ENCODE peak calls at places on chromosomes 16 and 17, in nine cellular contexts. G is activated CD8-positive, alpha-beta T cell treated with anti-CD3 and anti-CD28 coated beads for 36 hours; J is kidney epithelial cell; W is GM13976; C is activated CD4-positive, alpha-beta T cell treated with anti-CD3 and anti-CD28 coated beads, Interleukin-2, amount 50 U/mL, for 24 hours; Y is GM20000; Q is stimulated activated CD4-positive, alpha-beta T cell treated with anti-CD3 and anti-CD28 coated beads, Interleukin-1b, Interleukin-23, amount 100 ng/mL, for 1 hour; D is left ventricle myocardium inferior; A is substantia nigra. B is an unnamed sample.

GRCh38 chr17:69764137-69764536 is 310.9 kb upstream of the KCNJ16 start:
- DNase-seq in J (no peak), Y (no peak), Q (no peak), A (no peak), C (no peak), W (no peak), G (no peak), D (no peak), B (no peak)

GRCh38 chr17:79803997-79804855 is 7.3 kb upstream of the CBX8 start:
- DNase-seq in W (peak; percentile 80), Q (no peak), A (no peak), C (peak; percentile 81), G (peak; percentile 95), J (no peak), D (no peak), Y (peak; percentile 83), B (no peak)

GRCh38 chr17:45050680-45051059 is 762 bp downstream of the DCAKD start:
- DNase-seq in G (peak; percentile 70), Y (peak; percentile 63), J (no peak), Q (no peak), W (peak; percentile 52), D (no peak), C (peak; percentile 27), A (no peak), B (no peak)

GRCh38 chr17:804541-805435 is 22.6 kb downstream of the MRM3 start:
- DNase-seq in C (no peak), W (no peak), D (no peak), Y (no peak), G (no peak), J (no peak), A (no peak), Q (no peak), B (no peak)

GRCh38 chr16:22670551-22670970 is 143.4 kb upstream of the HS3ST2 start:
- DNase-seq in A (no peak), G (peak; percentile 26), Y (peak; percentile 76), J (no peak), W (peak; percentile 59), Q (no peak), D (no peak), C (no peak), B (peak; percentile 56)

GRCh38 chr17:17919169-17920107 is 52.8 kb downstream of the TOM1L2 start:
- DNase-seq in Q (peak; percentile 36), C (peak; percentile 59), D (peak; percentile 58), J (no peak), W (peak; percentile 78), A (peak; percentile 47), Y (peak; percentile 83), G (peak; percentile 82), B (peak; percentile 78)

GRCh38 chr16:13335894-13336293 is 434.5 kb downstream of the SHISA9 start:
- DNase-seq in C (no peak), W (no peak), A (no peak), Y (no peak), D (no peak), G (no peak), Q (no peak), J (no peak), B (no peak)

GRCh38 chr16:80407265-80407987 is 133.4 kb upstream of the DYNLRB2 start:
- DNase-seq in Y (no peak), D (no peak), Q (no peak), C (no peak), J (peak; percentile 75), A (no peak), G (no peak), W (no peak), B (peak; percentile 25)

GRCh38 chr17:48100591-48101011 is 677 bp downstream of the CBX1 start:
- DNase-seq in W (no peak), Q (no peak), D (peak; percentile 37), G (no peak), C (no peak), Y (peak; percentile 16), A (peak; percentile 31), J (no peak), B (peak; percentile 43)

GRCh38 chr17:7191571-7192270 is 12.6 kb upstream of the ASGR1 start:
- DNase-seq in C (no peak), A (no peak), J (no peak), D (no peak), W (peak; percentile 74), G (peak; percentile 60), Y (no peak), Q (no peak), B (peak; percentile 61)

GRCh38 chr16:66130296-66130910 is 236.1 kb upstream of the CDH5 start:
- DNase-seq in G (no peak), D (no peak), Y (no peak), C (no peak), W (no peak), J (no peak), Q (no peak), A (no peak), B (no peak)

GRCh38 chr17:46793541-46793940 is 25.0 kb downstream of the WNT3 start:
- DNase-seq in W (no peak), Y (no peak), C (no peak), A (no peak), Q (no peak), J (no peak), G (no peak), D (no peak), B (no peak)

GRCh38 chr16:3957344-3957980 is 76.9 kb upstream of the CREBBP start:
- DNase-seq in G (no peak), Q (no peak), J (no peak), D (no peak), W (no peak), A (no peak), Y (no peak), C (no peak), B (no peak)

GRCh38 chr16:85564277-85565051 is 48.7 kb upstream of the GSE1 start:
- DNase-seq in W (peak; percentile 49), J (no peak), C (no peak), Y (no peak), D (no peak), A (no peak), Q (no peak), G (peak; percentile 83), B (peak; percentile 71)

GRCh38 chr16:1542166-1542500 is 8.7 kb downstream of the TMEM204 start:
- DNase-seq in C (no peak), A (no peak), Y (peak; percentile 25), Q (no peak), J (no peak), D (no peak), W (no peak), G (no peak), B (no peak)

GRCh38 chr17:78206298-78206697 is 7.8 kb upstream of the BIRC5 start:
- DNase-seq in W (no peak), A (no peak), C (no peak), D (no peak), J (no peak), Y (no peak), Q (no peak), G (no peak), B (no peak)

GRCh38 chr16:49431040-49431439 is 57.4 kb downstream of the C16orf78 start:
- DNase-seq in C (no peak), Q (no peak), W (no peak), G (no peak), J (no peak), Y (no peak), A (no peak), D (no peak), B (no peak)

GRCh38 chr16:56262148-56262878 is 71.0 kb downstream of the GNAO1 start:
- DNase-seq in A (no peak), J (no peak), C (peak; percentile 9), Y (no peak), W (no peak), Q (peak; percentile 18), G (peak; percentile 59), D (no peak), B (no peak)

GRCh38 chr17:35252646-35253045 is 9.8 kb downstream of the SLFN5 start:
- DNase-seq in G (no peak), D (no peak), J (no peak), Q (no peak), A (no peak), W (no peak), Y (no peak), C (no peak), B (no peak)

GRCh38 chr17:5584383-5584951 is at the start of gene NLRP1:
- DNase-seq in C (peak; percentile 93), D (peak; percentile 89), W (peak; percentile 93), A (peak; percentile 16), G (peak; percentile 99), Q (peak; percentile 85), Y (peak; percentile 88), J (peak; percentile 48), B (no peak)

GRCh38 chr16:508884-509736 is 18.4 kb upstream of the CAPN15 start:
- DNase-seq in W (no peak), C (no peak), A (peak; percentile 45), Q (no peak), G (no peak), D (no peak), J (no peak), Y (no peak), B (no peak)

GRCh38 chr17:27218041-27218440 is 75.9 kb upstream of the WSB1 start:
- DNase-seq in J (no peak), Q (no peak), C (no peak), G (no peak), D (no peak), Y (no peak), W (no peak), A (no peak), B (no peak)

GRCh38 chr16:65875362-65876199 is 490.9 kb upstream of the CDH5 start:
- DNase-seq in D (no peak), G (no peak), Q (no peak), C (no peak), Y (no peak), A (no peak), J (no peak), W (no peak), B (no peak)

B was measured in HuH-7.5.